ENCODE peak calls at places on chromosomes 1 and 21, in seven cellular contexts. One of them, this sample, is unnamed.

GRCh38 chr1:200146100-200146499 is 118.6 kb downstream of the NR5A2 start:
- DNase-seq in A549: no peak
- DNase-seq in globus pallidus: no peak
- DNase-seq in amniotic epithelial cell: no peak
- DNase-seq in kidney epithelial cell: no peak
- DNase-seq in NT2/D1: no peak
- DNase-seq in stimulated activated naive CD8-positive, alpha-beta T cell treated with anti-CD3 and anti-CD28 coated beads, Interleukin-15, Interleukin-2, amounts not matched to agents 100 U/mL and 50 U/mL, for 24 hours: no peak
- DNase-seq in this sample: no peak

GRCh38 chr1:10942542-10942912 is 69.9 kb upstream of the TARDBP start:
- DNase-seq in NT2/D1: no peak
- DNase-seq in globus pallidus: no peak
- DNase-seq in amniotic epithelial cell: no peak
- DNase-seq in A549: no peak
- DNase-seq in kidney epithelial cell: no peak
- DNase-seq in stimulated activated naive CD8-positive, alpha-beta T cell treated with anti-CD3 and anti-CD28 coated beads, Interleukin-15, Interleukin-2, amounts not matched to agents 100 U/mL and 50 U/mL, for 24 hours: no peak
- DNase-seq in this sample: no peak

GRCh38 chr1:118739421-118739930 is 248.7 kb downstream of the TBX15 start:
- DNase-seq in globus pallidus: no peak
- DNase-seq in stimulated activated naive CD8-positive, alpha-beta T cell treated with anti-CD3 and anti-CD28 coated beads, Interleukin-15, Interleukin-2, amounts not matched to agents 100 U/mL and 50 U/mL, for 24 hours: no peak
- DNase-seq in kidney epithelial cell: no peak
- DNase-seq in amniotic epithelial cell: no peak
- DNase-seq in A549: no peak
- DNase-seq in NT2/D1: peak
- DNase-seq in this sample: no peak

GRCh38 chr1:16980473-16981268 is at the start of gene MFAP2:
- DNase-seq in stimulated activated naive CD8-positive, alpha-beta T cell treated with anti-CD3 and anti-CD28 coated beads, Interleukin-15, Interleukin-2, amounts not matched to agents 100 U/mL and 50 U/mL, for 24 hours: peak
- DNase-seq in amniotic epithelial cell: no peak
- DNase-seq in NT2/D1: no peak
- DNase-seq in kidney epithelial cell: no peak
- DNase-seq in globus pallidus: no peak
- DNase-seq in A549: no peak
- DNase-seq in this sample: peak

GRCh38 chr1:119040906-119041305 is 52.8 kb upstream of the TBX15 start:
- DNase-seq in kidney epithelial cell: no peak
- DNase-seq in amniotic epithelial cell: peak
- DNase-seq in A549: no peak
- DNase-seq in stimulated activated naive CD8-positive, alpha-beta T cell treated with anti-CD3 and anti-CD28 coated beads, Interleukin-15, Interleukin-2, amounts not matched to agents 100 U/mL and 50 U/mL, for 24 hours: no peak
- DNase-seq in NT2/D1: no peak
- DNase-seq in globus pallidus: no peak
- DNase-seq in this sample: no peak

GRCh38 chr1:15734296-15734695 is 1.8 kb upstream of the SLC25A34 start:
- DNase-seq in kidney epithelial cell: no peak
- DNase-seq in globus pallidus: no peak
- DNase-seq in stimulated activated naive CD8-positive, alpha-beta T cell treated with anti-CD3 and anti-CD28 coated beads, Interleukin-15, Interleukin-2, amounts not matched to agents 100 U/mL and 50 U/mL, for 24 hours: no peak
- DNase-seq in A549: no peak
- DNase-seq in NT2/D1: no peak
- DNase-seq in amniotic epithelial cell: no peak
- DNase-seq in this sample: no peak

GRCh38 chr1:200368556-200368955 is 41.3 kb downstream of the ZNF281 start:
- DNase-seq in amniotic epithelial cell: no peak
- DNase-seq in kidney epithelial cell: no peak
- DNase-seq in NT2/D1: no peak
- DNase-seq in A549: no peak
- DNase-seq in stimulated activated naive CD8-positive, alpha-beta T cell treated with anti-CD3 and anti-CD28 coated beads, Interleukin-15, Interleukin-2, amounts not matched to agents 100 U/mL and 50 U/mL, for 24 hours: no peak
- DNase-seq in globus pallidus: no peak
- DNase-seq in this sample: no peak

GRCh38 chr21:46661211-46661625 is 25.7 kb downstream of the PRMT2 start:
- DNase-seq in A549: no peak
- DNase-seq in stimulated activated naive CD8-positive, alpha-beta T cell treated with anti-CD3 and anti-CD28 coated beads, Interleukin-15, Interleukin-2, amounts not matched to agents 100 U/mL and 50 U/mL, for 24 hours: peak
- DNase-seq in globus pallidus: peak
- DNase-seq in amniotic epithelial cell: peak
- DNase-seq in NT2/D1: peak
- DNase-seq in kidney epithelial cell: peak
- DNase-seq in this sample: peak

GRCh38 chr1:29689372-29690030 is 453.2 kb downstream of the PTPRU start:
- DNase-seq in globus pallidus: no peak
- DNase-seq in amniotic epithelial cell: no peak
- DNase-seq in kidney epithelial cell: no peak
- DNase-seq in NT2/D1: no peak
- DNase-seq in stimulated activated naive CD8-positive, alpha-beta T cell treated with anti-CD3 and anti-CD28 coated beads, Interleukin-15, Interleukin-2, amounts not matched to agents 100 U/mL and 50 U/mL, for 24 hours: no peak
- DNase-seq in A549: no peak
- DNase-seq in this sample: no peak

GRCh38 chr1:203408485-203409229 is 57.7 kb upstream of the FMOD start:
- DNase-seq in A549: no peak
- DNase-seq in amniotic epithelial cell: peak
- DNase-seq in globus pallidus: peak
- DNase-seq in NT2/D1: no peak
- DNase-seq in stimulated activated naive CD8-positive, alpha-beta T cell treated with anti-CD3 and anti-CD28 coated beads, Interleukin-15, Interleukin-2, amounts not matched to agents 100 U/mL and 50 U/mL, for 24 hours: no peak
- DNase-seq in kidney epithelial cell: peak
- DNase-seq in this sample: peak

GRCh38 chr1:150322310-150322709 is 977 bp downstream of the PRPF3 start:
- DNase-seq in NT2/D1: no peak
- DNase-seq in kidney epithelial cell: no peak
- DNase-seq in globus pallidus: no peak
- DNase-seq in amniotic epithelial cell: peak
- DNase-seq in A549: peak
- DNase-seq in stimulated activated naive CD8-positive, alpha-beta T cell treated with anti-CD3 and anti-CD28 coated beads, Interleukin-15, Interleukin-2, amounts not matched to agents 100 U/mL and 50 U/mL, for 24 hours: no peak
- DNase-seq in this sample: peak

GRCh38 chr21:29145354-29145782 is 14.9 kb downstream of the MAP3K7CL start:
- DNase-seq in NT2/D1: no peak
- DNase-seq in stimulated activated naive CD8-positive, alpha-beta T cell treated with anti-CD3 and anti-CD28 coated beads, Interleukin-15, Interleukin-2, amounts not matched to agents 100 U/mL and 50 U/mL, for 24 hours: no peak
- DNase-seq in globus pallidus: peak
- DNase-seq in kidney epithelial cell: peak
- DNase-seq in amniotic epithelial cell: peak
- DNase-seq in A549: peak
- DNase-seq in this sample: peak

GRCh38 chr1:88595355-88595754 is 88.7 kb upstream of the PKN2 start:
- DNase-seq in amniotic epithelial cell: peak
- DNase-seq in globus pallidus: no peak
- DNase-seq in NT2/D1: no peak
- DNase-seq in kidney epithelial cell: no peak
- DNase-seq in stimulated activated naive CD8-positive, alpha-beta T cell treated with anti-CD3 and anti-CD28 coated beads, Interleukin-15, Interleukin-2, amounts not matched to agents 100 U/mL and 50 U/mL, for 24 hours: no peak
- DNase-seq in A549: no peak
- DNase-seq in this sample: peak

GRCh38 chr1:224052767-224053166 is 61.1 kb upstream of the FBXO28 start:
- DNase-seq in A549: no peak
- DNase-seq in globus pallidus: no peak
- DNase-seq in stimulated activated naive CD8-positive, alpha-beta T cell treated with anti-CD3 and anti-CD28 coated beads, Interleukin-15, Interleukin-2, amounts not matched to agents 100 U/mL and 50 U/mL, for 24 hours: no peak
- DNase-seq in NT2/D1: no peak
- DNase-seq in amniotic epithelial cell: peak
- DNase-seq in kidney epithelial cell: peak
- DNase-seq in this sample: peak

GRCh38 chr1:201310986-201311355 is 27.7 kb downstream of the PKP1 start:
- DNase-seq in stimulated activated naive CD8-positive, alpha-beta T cell treated with anti-CD3 and anti-CD28 coated beads, Interleukin-15, Interleukin-2, amounts not matched to agents 100 U/mL and 50 U/mL, for 24 hours: no peak
- DNase-seq in NT2/D1: no peak
- DNase-seq in kidney epithelial cell: no peak
- DNase-seq in A549: peak
- DNase-seq in globus pallidus: no peak
- DNase-seq in amniotic epithelial cell: no peak
- DNase-seq in this sample: no peak

GRCh38 chr1:155192346-155193274 is 15.1 kb downstream of the THBS3 start:
- DNase-seq in stimulated activated naive CD8-positive, alpha-beta T cell treated with anti-CD3 and anti-CD28 coated beads, Interleukin-15, Interleukin-2, amounts not matched to agents 100 U/mL and 50 U/mL, for 24 hours: no peak
- DNase-seq in amniotic epithelial cell: no peak
- DNase-seq in kidney epithelial cell: no peak
- DNase-seq in A549: no peak
- DNase-seq in globus pallidus: no peak
- DNase-seq in NT2/D1: no peak
- DNase-seq in this sample: no peak

GRCh38 chr1:44853201-44853600 is 10.1 kb upstream of the PTCH2 start:
- DNase-seq in A549: no peak
- DNase-seq in globus pallidus: no peak
- DNase-seq in NT2/D1: no peak
- DNase-seq in stimulated activated naive CD8-positive, alpha-beta T cell treated with anti-CD3 and anti-CD28 coated beads, Interleukin-15, Interleukin-2, amounts not matched to agents 100 U/mL and 50 U/mL, for 24 hours: no peak
- DNase-seq in kidney epithelial cell: no peak
- DNase-seq in amniotic epithelial cell: no peak
- DNase-seq in this sample: no peak